ENCODE peak calls at places on chromosomes 6 and 20, in six cellular contexts. Q is left ventricle myocardium inferior, G is heart right ventricle, V is lower lobe of right lung, M is ascending aorta, Y is A549. W is an unnamed sample.
A peak's percentile ranks its signal among the peaks of the same experiment; 100 is the strongest.

GRCh38 chr20:44537993-44538392 is 16.1 kb upstream of the SERINC3 start:
- DNase-seq in Y (no peak), Q (no peak), G (no peak), V (no peak), M (no peak), W (no peak)

GRCh38 chr6:137878070-137878809 is 11.2 kb downstream of the TNFAIP3 start:
- DNase-seq in Q (no peak), V (no peak), G (no peak), Y (no peak), M (no peak), W (no peak)

GRCh38 chr6:165987483-165988305 is 180.0 kb downstream of the TBXT start:
- DNase-seq in G (peak; percentile 90), M (peak; percentile 78), Q (peak; percentile 87), V (no peak), Y (peak; percentile 99), W (peak; percentile 49)

GRCh38 chr6:119134752-119135151 is 56.3 kb upstream of the FAM184A start:
- DNase-seq in V (no peak), Q (no peak), M (no peak), G (no peak), Y (no peak), W (no peak)

GRCh38 chr6:13535306-13535705 is 39.1 kb upstream of the SIRT5 start:
- DNase-seq in V (no peak), Y (no peak), Q (no peak), G (no peak), M (no peak), W (no peak)

GRCh38 chr6:75246386-75246785 is 2.8 kb upstream of the COX7A2 start:
- DNase-seq in G (no peak), Q (no peak), Y (no peak), M (no peak), V (no peak), W (no peak)

GRCh38 chr20:39706089-39706721 is 744.1 kb downstream of the DHX35 start:
- DNase-seq in M (no peak), G (peak; percentile 67), Q (peak; percentile 52), Y (no peak), V (no peak), W (no peak)

GRCh38 chr6:133610271-133610840 is 278.6 kb upstream of the TCF21 start:
- DNase-seq in G (no peak), Q (no peak), M (no peak), Y (peak; percentile 76), V (no peak), W (no peak)

GRCh38 chr6:111985202-111985731 is 68.6 kb upstream of the CCN6 start:
- DNase-seq in V (no peak), Y (no peak), Q (no peak), M (no peak), G (no peak), W (no peak)

GRCh38 chr6:36200154-36200891 is 3.8 kb downstream of the BRPF3 start:
- DNase-seq in V (no peak), Y (no peak), G (no peak), M (no peak), Q (no peak), W (no peak)

GRCh38 chr6:2871922-2872321 is 30.3 kb upstream of the SERPINB1 start:
- DNase-seq in G (no peak), Q (no peak), Y (no peak), V (no peak), M (no peak), W (no peak)

GRCh38 chr6:139364302-139364981 is 10.0 kb downstream of the CITED2 start:
- DNase-seq in G (no peak), Y (peak; percentile 27), M (no peak), Q (no peak), V (no peak), W (no peak)

GRCh38 chr6:118784641-118785164 is 109.2 kb upstream of the ASF1A start:
- DNase-seq in Y (no peak), V (no peak), Q (peak; percentile 21), M (no peak), G (no peak), W (no peak)

GRCh38 chr6:89369009-89369408 is 16.5 kb upstream of the UBE2J1 start:
- DNase-seq in V (peak; percentile 65), M (peak; percentile 68), Y (peak; percentile 24), G (peak; percentile 71), Q (peak; percentile 59), W (peak; percentile 31)

GRCh38 chr20:1526310-1526709 is 31.2 kb downstream of the SIRPD start:
- DNase-seq in M (no peak), Q (no peak), G (no peak), Y (no peak), V (no peak), W (no peak)

GRCh38 chr6:138716017-138716416 is 57.6 kb upstream of the CCDC28A start:
- DNase-seq in V (no peak), G (no peak), M (no peak), Y (no peak), Q (no peak), W (no peak)

GRCh38 chr6:33694401-33694931 is 17.0 kb downstream of the UQCC2 start:
- DNase-seq in M (no peak), V (peak; percentile 47), G (no peak), Q (no peak), Y (peak; percentile 33), W (no peak)

GRCh38 chr20:31845300-31845863 is at the start of gene FOXS1:
- DNase-seq in V (no peak), G (peak; percentile 80), Y (no peak), Q (peak; percentile 60), M (peak; percentile 91), W (no peak)

GRCh38 chr6:135782517-135782916 is 69.0 kb upstream of the PDE7B start:
- DNase-seq in Y (no peak), G (no peak), Q (no peak), M (no peak), V (no peak), W (no peak)

GRCh38 chr6:16482702-16483314 is 244.4 kb downstream of the GMPR start:
- DNase-seq in V (no peak), Y (no peak), M (no peak), Q (no peak), G (no peak), W (no peak)

GRCh38 chr6:1035419-1035818 is 276.5 kb upstream of the FOXQ1 start:
- DNase-seq in M (no peak), Q (no peak), G (no peak), V (no peak), Y (no peak), W (no peak)

GRCh38 chr20:23166563-23166962 is 80.4 kb upstream of the CD93 start:
- DNase-seq in Q (no peak), M (peak; percentile 53), V (no peak), Y (no peak), G (no peak), W (no peak)

GRCh38 chr6:128161263-128161662 is 260.4 kb upstream of the THEMIS start:
- DNase-seq in M (no peak), V (no peak), G (no peak), Q (no peak), Y (no peak), W (no peak)

GRCh38 chr6:77926198-77926752 is 273.4 kb downstream of the MEI4 start:
- DNase-seq in V (no peak), M (no peak), Q (no peak), G (no peak), Y (no peak), W (no peak)
- TF ChIP-seq CTCF in V (no peak), M (no peak), Q (no peak), G (no peak), Y (no peak), W (no peak)

GRCh38 chr6:154234019-154234772 is 122.4 kb downstream of the IPCEF1 start:
- DNase-seq in Y (no peak), M (no peak), G (no peak), V (no peak), Q (no peak), W (no peak)
- TF ChIP-seq CTCF in Y (no peak), M (no peak), G (no peak), V (no peak), Q (no peak), W (no peak)

DNA sequence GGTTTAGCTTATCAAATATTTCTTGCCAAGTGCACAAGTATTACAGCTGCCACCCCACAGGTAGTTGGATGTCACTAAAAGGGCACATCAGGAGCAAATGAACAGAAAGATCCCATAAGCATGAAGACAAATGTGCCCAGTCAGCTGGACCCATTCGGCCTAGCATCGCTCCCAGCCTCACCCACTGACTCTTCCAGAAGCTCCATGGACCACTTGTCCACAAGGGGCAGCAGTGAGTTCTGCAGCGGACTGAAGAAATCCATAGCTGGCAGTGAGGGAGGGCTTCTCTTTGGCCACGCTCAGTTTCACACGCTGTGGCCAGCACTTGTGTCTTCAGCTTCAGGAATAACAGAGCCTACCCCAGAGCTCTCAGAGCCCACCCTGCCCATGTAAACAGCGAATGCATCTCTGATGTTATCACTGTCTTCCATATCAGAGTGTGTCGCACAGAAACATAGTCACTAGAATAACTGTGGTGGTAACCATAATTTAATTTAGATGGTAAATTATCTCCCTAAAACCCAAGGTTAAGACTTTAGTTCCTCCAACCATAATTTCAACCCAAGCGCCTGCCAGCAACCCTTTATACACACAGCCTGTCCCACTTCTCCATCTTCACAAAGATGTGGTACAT is 15.8 kb downstream of the CGA start:
- DNase-seq in V (peak; percentile 63), G (peak; percentile 52), Y (peak; percentile 70), Q (peak; percentile 48), M (peak; percentile 73), W (peak; percentile 7)
- TF ChIP-seq CTCF in V (peak; percentile 87), G (peak; percentile 60), Y (peak; percentile 47), Q (peak; percentile 88), M (peak; percentile 72), W (peak; percentile 91)

GRCh38 chr6:35053701-35054100 is 87.4 kb downstream of the TCP11 start:
- DNase-seq in V (no peak), Q (no peak), G (no peak), M (no peak), Y (no peak), W (no peak)

GRCh38 chr6:35051997-35052583 is 89.0 kb downstream of the TCP11 start:
- DNase-seq in Y (no peak), V (no peak), Q (no peak), M (no peak), G (no peak), W (no peak)

GRCh38 chr6:35051393-35051792 is 89.7 kb downstream of the TCP11 start:
- DNase-seq in M (no peak), Q (no peak), Y (no peak), V (no peak), G (no peak), W (no peak)

GRCh38 chr6:35054106-35054742 is 86.9 kb downstream of the TCP11 start:
- DNase-seq in Q (no peak), G (no peak), Y (no peak), M (no peak), V (no peak), W (no peak)

DNA sequence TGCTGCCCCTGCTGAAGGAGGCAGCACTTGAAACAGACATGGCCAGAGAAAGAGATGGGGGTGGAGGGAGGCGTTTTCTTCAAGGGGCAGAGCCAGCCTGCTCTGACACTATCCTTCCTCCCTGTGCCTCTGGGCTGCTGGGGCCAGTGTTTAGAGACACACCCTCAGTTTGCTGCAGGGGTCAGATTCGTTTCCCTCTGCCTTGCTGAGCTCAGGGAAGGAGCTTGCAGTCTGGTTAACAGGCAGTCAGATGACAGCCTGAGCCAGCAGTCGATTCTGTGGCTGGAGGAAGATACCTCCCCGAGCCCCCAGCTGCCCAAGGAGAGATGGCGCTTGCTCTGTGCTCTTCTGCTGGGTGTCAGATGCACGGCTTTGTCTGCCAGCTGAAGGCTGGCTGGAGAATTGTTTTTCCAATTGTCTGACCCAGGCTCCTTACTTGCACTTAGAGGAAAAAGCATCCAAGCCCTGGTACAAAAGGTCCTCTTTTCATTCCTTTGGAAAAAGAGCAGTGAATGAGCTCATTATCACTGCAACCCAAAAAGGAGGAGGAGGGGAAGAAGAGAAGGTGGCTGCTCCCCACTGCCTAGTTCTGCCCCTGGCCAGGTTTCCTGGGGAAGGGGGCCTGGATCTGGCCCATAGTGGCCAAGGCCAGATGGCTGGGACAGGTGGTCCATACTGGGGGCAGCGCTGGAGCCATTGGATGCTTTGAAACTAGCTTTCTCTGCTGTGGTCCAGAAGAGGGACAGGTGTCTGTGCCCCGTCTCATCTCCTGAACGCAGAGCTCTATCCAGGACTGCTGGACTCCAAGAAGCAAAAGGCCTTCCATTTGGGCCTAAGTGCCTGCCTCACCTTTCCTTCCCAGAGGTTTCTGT is 88.2 kb downstream of the TCP11 start:
- DNase-seq in Q (peak; percentile 49), V (no peak), G (no peak), M (peak; percentile 79), Y (no peak), W (no peak)
- TF ChIP-seq CTCF in Q (no peak), V (no peak), G (no peak), M (no peak), Y (no peak), W (no peak)